ENCODE peak calls at places on chromosome 20, in six cellular contexts. One of them, this sample, is unnamed.

GRCh38 chr20:44208770-44209169 is 1.8 kb downstream of the OSER1 start:
- DNase-seq in H1: no peak
- DNase-seq in mesenchymal stem cell: peak; percentile 58
- DNase-seq in IMR-90: peak; percentile 66
- DNase-seq in neuronal stem cell: no peak
- DNase-seq in H9: no peak
- DNase-seq in this sample: no peak

GRCh38 chr20:8272758-8273157 is 140.7 kb downstream of the PLCB1 start:
- DNase-seq in H9: no peak
- DNase-seq in H1: no peak
- DNase-seq in neuronal stem cell: no peak
- DNase-seq in IMR-90: no peak
- DNase-seq in mesenchymal stem cell: no peak
- DNase-seq in this sample: no peak

GRCh38 chr20:25319241-25320034 is 71.2 kb downstream of the ABHD12 start:
- DNase-seq in IMR-90: no peak
- DNase-seq in mesenchymal stem cell: no peak
- DNase-seq in H9: no peak
- DNase-seq in H1: no peak
- DNase-seq in neuronal stem cell: no peak
- DNase-seq in this sample: no peak

GRCh38 chr20:23349338-23350006 is 1.1 kb upstream of the NXT1 start:
- DNase-seq in H9: peak; percentile 34
- DNase-seq in IMR-90: no peak
- DNase-seq in H1: no peak
- DNase-seq in mesenchymal stem cell: no peak
- DNase-seq in neuronal stem cell: no peak
- DNase-seq in this sample: peak; percentile 70

GRCh38 chr20:56690531-56691175 is 61.5 kb downstream of the TFAP2C start:
- DNase-seq in IMR-90: no peak
- DNase-seq in H9: no peak
- DNase-seq in H1: no peak
- DNase-seq in mesenchymal stem cell: no peak
- DNase-seq in neuronal stem cell: no peak
- DNase-seq in this sample: no peak

GRCh38 chr20:37866051-37866450 is 36.9 kb upstream of the VSTM2L start:
- DNase-seq in mesenchymal stem cell: no peak
- DNase-seq in neuronal stem cell: no peak
- DNase-seq in H9: no peak
- DNase-seq in IMR-90: no peak
- DNase-seq in H1: no peak
- DNase-seq in this sample: no peak

GRCh38 chr20:38127920-38128528 is 37.0 kb downstream of the TGM2 start:
- DNase-seq in H1: no peak
- DNase-seq in neuronal stem cell: no peak
- DNase-seq in mesenchymal stem cell: no peak
- DNase-seq in IMR-90: no peak
- DNase-seq in H9: no peak
- DNase-seq in this sample: no peak

GRCh38 chr20:37681384-37681977 is 12.3 kb upstream of the CTNNBL1 start:
- DNase-seq in H1: no peak
- DNase-seq in mesenchymal stem cell: no peak
- DNase-seq in IMR-90: no peak
- DNase-seq in H9: peak; percentile 37
- DNase-seq in neuronal stem cell: no peak
- DNase-seq in this sample: no peak

GRCh38 chr20:21352703-21353102 is 44.6 kb downstream of the NKX2-4 start:
- DNase-seq in H9: no peak
- DNase-seq in neuronal stem cell: no peak
- DNase-seq in H1: no peak
- DNase-seq in mesenchymal stem cell: peak; percentile 54
- DNase-seq in IMR-90: peak; percentile 78
- DNase-seq in this sample: no peak

GRCh38 chr20:34536798-34537394 is 20.7 kb downstream of the DYNLRB1 start:
- DNase-seq in IMR-90: no peak
- DNase-seq in H9: peak; percentile 68
- DNase-seq in mesenchymal stem cell: peak; percentile 31
- DNase-seq in H1: no peak
- DNase-seq in neuronal stem cell: no peak
- DNase-seq in this sample: peak; percentile 53

GRCh38 chr20:57030611-57031600 is 235.5 kb downstream of the BMP7 start:
- DNase-seq in IMR-90: peak; percentile 27
- DNase-seq in H9: no peak
- DNase-seq in neuronal stem cell: no peak
- DNase-seq in mesenchymal stem cell: peak; percentile 93
- DNase-seq in H1: no peak
- DNase-seq in this sample: no peak

GRCh38 chr20:52191132-52191435 is 495 bp downstream of the ZFP64 start:
- DNase-seq in neuronal stem cell: no peak
- DNase-seq in mesenchymal stem cell: peak; percentile 47
- DNase-seq in H1: no peak
- DNase-seq in H9: no peak
- DNase-seq in IMR-90: peak; percentile 7
- DNase-seq in this sample: no peak

GRCh38 chr20:7085448-7085847 is 318.0 kb downstream of the BMP2 start:
- DNase-seq in H9: no peak
- DNase-seq in H1: no peak
- DNase-seq in IMR-90: no peak
- DNase-seq in neuronal stem cell: no peak
- DNase-seq in mesenchymal stem cell: peak; percentile 39
- DNase-seq in this sample: no peak

GRCh38 chr20:45323731-45324130 is 15.6 kb upstream of the MATN4 start:
- DNase-seq in neuronal stem cell: no peak
- DNase-seq in H9: no peak
- DNase-seq in H1: no peak
- DNase-seq in mesenchymal stem cell: no peak
- DNase-seq in IMR-90: peak; percentile 63
- DNase-seq in this sample: no peak

GRCh38 chr20:46228671-46229070 is 79.6 kb downstream of the CDH22 start:
- DNase-seq in H9: no peak
- DNase-seq in IMR-90: no peak
- DNase-seq in mesenchymal stem cell: no peak
- DNase-seq in H1: no peak
- DNase-seq in neuronal stem cell: no peak
- DNase-seq in this sample: no peak

GRCh38 chr20:59784365-59785117 is 148.9 kb downstream of the SYCP2 start:
- DNase-seq in mesenchymal stem cell: no peak
- DNase-seq in H1: no peak
- DNase-seq in neuronal stem cell: no peak
- DNase-seq in H9: peak; percentile 19
- DNase-seq in IMR-90: no peak
- DNase-seq in this sample: no peak

GRCh38 chr20:34472246-34472925 is 43.8 kb upstream of the DYNLRB1 start:
- DNase-seq in IMR-90: peak; percentile 61
- DNase-seq in neuronal stem cell: no peak
- DNase-seq in H9: no peak
- DNase-seq in H1: no peak
- DNase-seq in mesenchymal stem cell: peak; percentile 68
- DNase-seq in this sample: peak; percentile 38

GRCh38 chr20:48718914-48719578 is 108.8 kb downstream of the PREX1 start:
- DNase-seq in IMR-90: no peak
- DNase-seq in neuronal stem cell: no peak
- DNase-seq in H9: no peak
- DNase-seq in H1: no peak
- DNase-seq in mesenchymal stem cell: no peak
- DNase-seq in this sample: no peak

GRCh38 chr20:50426865-50427739 is 83.1 kb upstream of the PTPN1 start:
- DNase-seq in neuronal stem cell: no peak
- DNase-seq in mesenchymal stem cell: peak; percentile 48
- DNase-seq in IMR-90: no peak
- DNase-seq in H9: no peak
- DNase-seq in H1: no peak
- DNase-seq in this sample: no peak

GRCh38 chr20:44776977-44777376 is 31.3 kb downstream of the KCNK15 start:
- DNase-seq in H1: no peak
- DNase-seq in neuronal stem cell: peak; percentile 59
- DNase-seq in IMR-90: peak; percentile 16
- DNase-seq in mesenchymal stem cell: peak; percentile 30
- DNase-seq in H9: no peak
- DNase-seq in this sample: peak; percentile 56

GRCh38 chr20:13870349-13870748 is 85.5 kb downstream of the NDUFAF5 start:
- DNase-seq in H1: no peak
- DNase-seq in H9: peak; percentile 43
- DNase-seq in neuronal stem cell: no peak
- DNase-seq in IMR-90: no peak
- DNase-seq in mesenchymal stem cell: no peak
- DNase-seq in this sample: peak; percentile 28

GRCh38 chr20:34604980-34605788 is 46.7 kb downstream of the MAP1LC3A start:
- DNase-seq in H9: no peak
- DNase-seq in H1: no peak
- DNase-seq in mesenchymal stem cell: no peak
- DNase-seq in IMR-90: peak; percentile 83
- DNase-seq in neuronal stem cell: no peak
- DNase-seq in this sample: no peak

GRCh38 chr20:10004900-10005299 is 29.9 kb upstream of the ANKEF1 start:
- DNase-seq in H1: no peak
- DNase-seq in H9: no peak
- DNase-seq in neuronal stem cell: no peak
- DNase-seq in mesenchymal stem cell: no peak
- DNase-seq in IMR-90: no peak
- DNase-seq in this sample: peak; percentile 34

GRCh38 chr20:31851240-31851955 is 6.0 kb upstream of the FOXS1 start:
- DNase-seq in IMR-90: no peak
- DNase-seq in H9: no peak
- DNase-seq in H1: no peak
- DNase-seq in mesenchymal stem cell: no peak
- DNase-seq in neuronal stem cell: no peak
- DNase-seq in this sample: no peak

GRCh38 chr20:20712474-20713243 is at the start of gene RALGAPA2:
- DNase-seq in mesenchymal stem cell: peak; percentile 99
- DNase-seq in H9: peak; percentile 98
- DNase-seq in IMR-90: peak; percentile 98
- DNase-seq in H1: peak; percentile 96
- DNase-seq in neuronal stem cell: peak; percentile 98
- DNase-seq in this sample: peak; percentile 100

GRCh38 chr20:19713851-19714716 is 44.0 kb upstream of the RIN2 start:
- DNase-seq in IMR-90: no peak
- DNase-seq in H1: no peak
- DNase-seq in H9: no peak
- DNase-seq in neuronal stem cell: no peak
- DNase-seq in mesenchymal stem cell: peak; percentile 21
- DNase-seq in this sample: no peak

GRCh38 chr20:19709635-19710335 is 48.3 kb upstream of the RIN2 start:
- DNase-seq in H9: no peak
- DNase-seq in mesenchymal stem cell: no peak
- DNase-seq in IMR-90: no peak
- DNase-seq in H1: no peak
- DNase-seq in neuronal stem cell: no peak
- DNase-seq in this sample: no peak

GRCh38 chr20:19712737-19713260 is 45.3 kb upstream of the RIN2 start:
- DNase-seq in H9: no peak
- DNase-seq in H1: no peak
- DNase-seq in mesenchymal stem cell: no peak
- DNase-seq in IMR-90: peak; percentile 8
- DNase-seq in neuronal stem cell: no peak
- DNase-seq in this sample: no peak

GRCh38 chr20:19710336-19710721 is 47.7 kb upstream of the RIN2 start:
- DNase-seq in mesenchymal stem cell: no peak
- DNase-seq in H1: no peak
- DNase-seq in neuronal stem cell: no peak
- DNase-seq in H9: no peak
- DNase-seq in IMR-90: no peak
- DNase-seq in this sample: no peak

GRCh38 chr20:19711126-19711525 is 46.9 kb upstream of the RIN2 start:
- DNase-seq in mesenchymal stem cell: no peak
- DNase-seq in IMR-90: no peak
- DNase-seq in neuronal stem cell: no peak
- DNase-seq in H9: no peak
- DNase-seq in H1: no peak
- DNase-seq in this sample: no peak
- H3K23ac ChIP-seq in mesenchymal stem cell: no peak overlapping the region
- H3K23ac ChIP-seq in IMR-90: no peak overlapping the region
- H3K23ac ChIP-seq in neuronal stem cell: no peak overlapping the region
- H3K23ac ChIP-seq in H9: no peak overlapping the region
- H3K23ac ChIP-seq in H1: no peak overlapping the region
- H3K23ac ChIP-seq in this sample: no peak overlapping the region

GRCh38 chr20:39170896-39171463 is 208.8 kb downstream of the DHX35 start:
- DNase-seq in H1: no peak
- DNase-seq in H9: no peak
- DNase-seq in IMR-90: no peak
- DNase-seq in neuronal stem cell: no peak
- DNase-seq in mesenchymal stem cell: no peak
- DNase-seq in this sample: no peak
- H3K23ac ChIP-seq in H1: no peak overlapping the region
- H3K23ac ChIP-seq in H9: no peak overlapping the region
- H3K23ac ChIP-seq in IMR-90: no peak overlapping the region
- H3K23ac ChIP-seq in neuronal stem cell: no peak overlapping the region
- H3K23ac ChIP-seq in mesenchymal stem cell: no peak overlapping the region
- H3K23ac ChIP-seq in this sample: no peak overlapping the region

GRCh38 chr20:62022575-62023139 is 43.0 kb downstream of the TAF4 start:
- DNase-seq in H1: no peak
- DNase-seq in IMR-90: no peak
- DNase-seq in neuronal stem cell: no peak
- DNase-seq in mesenchymal stem cell: no peak
- DNase-seq in H9: no peak
- DNase-seq in this sample: no peak
- H3K23ac ChIP-seq in H1: no peak overlapping the region
- H3K23ac ChIP-seq in IMR-90: no peak overlapping the region
- H3K23ac ChIP-seq in neuronal stem cell: no peak overlapping the region
- H3K23ac ChIP-seq in mesenchymal stem cell: no peak overlapping the region
- H3K23ac ChIP-seq in H9: no peak overlapping the region
- H3K23ac ChIP-seq in this sample: no peak overlapping the region

GRCh38 chr20:4787825-4788224 is 66.1 kb downstream of the PRND start:
- DNase-seq in mesenchymal stem cell: no peak
- DNase-seq in neuronal stem cell: no peak
- DNase-seq in IMR-90: no peak
- DNase-seq in H1: no peak
- DNase-seq in H9: no peak
- DNase-seq in this sample: no peak
- H3K23ac ChIP-seq in mesenchymal stem cell: no peak overlapping the region
- H3K23ac ChIP-seq in neuronal stem cell: no peak overlapping the region
- H3K23ac ChIP-seq in IMR-90: no peak overlapping the region
- H3K23ac ChIP-seq in H1: no peak overlapping the region
- H3K23ac ChIP-seq in H9: no peak overlapping the region
- H3K23ac ChIP-seq in this sample: no peak overlapping the region